ENCODE peak calls at places on chromosomes 5 and 9, in ten cellular contexts. Z is NCI-H345; U is stimulated activated CD4-positive, alpha-beta T cell treated with anti-CD3 and anti-CD28 coated beads, Interleukin-1b, Interleukin-23, amount 100 ng/mL, for 4 hours; G is T-helper 2 cell; E is IMR-90; W is GM06990; R is pons; A is anterior cingulate cortex; C is T-cell; M is stimulated activated CD8-positive, alpha-beta memory T cell treated with anti-CD3 and anti-CD28 coated beads, Interleukin-2, amount 100 ng/mL, for 1 hour. D is an unnamed sample.

GRCh38 chr9:37187713-37188439 is 67.5 kb downstream of the ZCCHC7 start:
- DNase-seq in Z (no peak), U (no peak), G (no peak), E (peak; percentile 28), W (peak; percentile 74), R (no peak), A (no peak), C (no peak), M (no peak), D (no peak)

GRCh38 chr5:134877159-134877558 is 3.0 kb downstream of the TXNDC15 start:
- DNase-seq in Z (no peak), U (no peak), G (no peak), E (no peak), W (no peak), R (no peak), A (no peak), C (no peak), M (no peak), D (no peak)

GRCh38 chr5:145237843-145238242 is 597.3 kb downstream of the PRELID2 start:
- DNase-seq in Z (peak; percentile 78), U (no peak), G (no peak), E (peak; percentile 24), W (no peak), R (peak; percentile 62), A (no peak), C (no peak), M (no peak), D (peak; percentile 8)

GRCh38 chr5:129474544-129474943 is 14.4 kb downstream of the ADAMTS19 start:
- DNase-seq in Z (no peak), U (no peak), G (no peak), E (no peak), W (no peak), R (no peak), A (no peak), C (no peak), M (no peak), D (no peak)

GRCh38 chr5:141668601-141669265 is 13.3 kb downstream of the ARAP3 start:
- DNase-seq in Z (no peak), U (no peak), G (no peak), E (peak; percentile 77), W (no peak), R (no peak), A (no peak), C (no peak), M (no peak), D (peak; percentile 84)

GRCh38 chr5:161546463-161547301 is at the start of gene GABRB2:
- DNase-seq in Z (peak; percentile 48), U (peak; percentile 27), G (no peak), E (no peak), W (peak; percentile 26), R (peak; percentile 74), A (peak; percentile 27), C (no peak), M (no peak), D (peak; percentile 79)

GRCh38 chr9:133204993-133205336 is 4.1 kb downstream of the OBP2B start:
- DNase-seq in Z (no peak), U (no peak), G (no peak), E (no peak), W (no peak), R (no peak), A (no peak), C (no peak), M (no peak), D (no peak)

GRCh38 chr5:148443998-148444397 is 60.2 kb downstream of the FBXO38 start:
- DNase-seq in Z (peak; percentile 83), U (no peak), G (no peak), E (peak; percentile 78), W (peak; percentile 13), R (peak; percentile 89), A (no peak), C (no peak), M (no peak), D (peak; percentile 78)

GRCh38 chr5:20615888-20616563 is 628.0 kb upstream of the CDH18 start:
- DNase-seq in Z (no peak), U (no peak), G (no peak), E (no peak), W (no peak), R (no peak), A (no peak), C (no peak), M (no peak), D (no peak)

GRCh38 chr5:133697536-133698258 is 85.4 kb upstream of the FSTL4 start:
- DNase-seq in Z (no peak), U (no peak), G (no peak), E (no peak), W (no peak), R (no peak), A (no peak), C (no peak), M (no peak), D (no peak)

GRCh38 chr5:125410501-125411162 is 664.2 kb upstream of the ZNF608 start:
- DNase-seq in Z (no peak), U (no peak), G (no peak), E (peak; percentile 67), W (no peak), R (peak; percentile 65), A (no peak), C (no peak), M (no peak), D (peak; percentile 57)

GRCh38 chr9:106893088-106893487 is 30.1 kb downstream of the ZNF462 start:
- DNase-seq in Z (no peak), U (no peak), G (no peak), E (peak; percentile 74), W (no peak), R (no peak), A (no peak), C (no peak), M (no peak), D (no peak)